ENCODE peak calls at places on chromosomes 7 and 10, in six cellular contexts. Q is right cardiac atrium, Z is uterus, I is right atrium auricular region, S is lower lobe of right lung, W is IMR-90. F is an unnamed sample.
A peak's percentile ranks its signal among the peaks of the same experiment; 100 is the strongest.

GRCh38 chr7:95723583-95724180 is 48.7 kb upstream of the DYNC1I1 start:
- DNase-seq in S (no peak), Z (no peak), Q (peak; percentile 19), I (no peak), W (peak; percentile 13), F (peak; percentile 60)

GRCh38 chr7:119421657-119422056 is 851.3 kb upstream of the KCND2 start:
- DNase-seq in W (no peak), S (no peak), I (no peak), Q (no peak), Z (no peak), F (no peak)

GRCh38 chr7:50092579-50093411 is at the start of gene ZPBP:
- DNase-seq in S (peak; percentile 56), I (no peak), Z (no peak), W (peak; percentile 4), Q (peak; percentile 65), F (no peak)

GRCh38 chr10:3895045-3895609 is 110.1 kb upstream of the KLF6 start:
- DNase-seq in Z (no peak), Q (no peak), I (no peak), W (peak; percentile 63), S (no peak), F (no peak)

GRCh38 chr7:107080099-107080505 is 35.6 kb downstream of the PRKAR2B start:
- DNase-seq in W (no peak), Q (no peak), I (no peak), S (no peak), Z (no peak), F (no peak)

GRCh38 chr7:26369519-26370385 is 78.1 kb downstream of the SNX10 start:
- DNase-seq in Z (no peak), W (peak; percentile 43), Q (no peak), S (no peak), I (no peak), F (peak; percentile 30)

GRCh38 chr7:30796105-30796869 is 25.1 kb downstream of the MINDY4 start:
- DNase-seq in I (no peak), Q (no peak), Z (no peak), W (peak; percentile 85), S (no peak), F (no peak)

GRCh38 chr10:91907914-91908357 is 1.4 kb downstream of the FGFBP3 start:
- DNase-seq in Q (no peak), I (no peak), S (no peak), Z (no peak), W (no peak), F (no peak)

GRCh38 chr10:84214612-84215235 is 10.6 kb downstream of the LRIT2 start:
- DNase-seq in W (no peak), S (no peak), Q (no peak), I (no peak), Z (no peak), F (peak; percentile 41)

GRCh38 chr7:45149606-45150005 is 8.0 kb upstream of the RAMP3 start:
- DNase-seq in Q (no peak), I (no peak), W (no peak), Z (no peak), S (no peak), F (no peak)

GRCh38 chr7:774161-775109 is 47.4 kb upstream of the PRKAR1B start:
- DNase-seq in Z (peak; percentile 46), I (no peak), Q (peak; percentile 84), S (no peak), W (peak; percentile 20), F (peak; percentile 56)

DNA sequence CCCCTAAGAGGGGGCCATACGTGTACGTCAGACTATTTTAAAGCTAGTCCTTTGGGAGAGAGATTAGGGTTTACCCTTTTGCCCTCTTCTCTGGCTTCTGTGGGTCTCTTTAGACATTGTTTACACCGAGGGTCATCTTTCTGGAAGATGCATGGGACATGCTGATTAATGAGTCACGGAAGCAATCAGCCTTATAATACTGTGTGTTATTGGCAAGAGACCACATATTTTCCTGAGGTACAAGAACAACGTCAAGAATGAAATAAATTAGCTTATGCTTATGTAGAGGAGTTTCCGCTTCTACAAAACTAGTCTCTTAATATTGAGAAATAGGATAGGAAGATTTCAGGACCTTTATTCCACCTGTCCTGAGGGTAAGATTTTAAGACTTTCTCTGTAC is 327.7 kb downstream of the BBS9 start:
- DNase-seq in Z (no peak), S (no peak), I (no peak), W (no peak), Q (no peak), F (no peak)
- H3K4me1 ChIP-seq in Z (no peaks in the 10 kb centered on the region), S (no peaks in the 10 kb centered on the region), I (no peaks in the 10 kb centered on the region), W (peaks cover 2% of the 10 kb centered on the region), Q (no peaks in the 10 kb centered on the region), F (no peaks in the 10 kb centered on the region)

DNA sequence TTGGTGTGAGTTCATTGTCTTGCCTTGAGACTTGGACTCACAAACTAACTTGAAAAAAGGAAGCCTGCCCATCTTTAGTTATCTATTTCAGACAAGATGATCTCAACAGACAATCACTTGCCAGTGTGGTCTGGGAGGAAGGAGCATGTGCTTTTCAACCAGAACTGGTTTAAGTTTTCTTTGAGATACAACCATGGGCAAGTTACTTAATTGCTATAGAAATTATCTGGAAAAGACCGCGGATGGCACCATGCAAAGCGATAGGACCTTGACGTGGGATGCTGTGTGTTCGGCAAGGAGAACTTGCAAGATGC is 77.1 kb downstream of the KIAA1549 start:
- DNase-seq in S (no peak), Z (no peak), Q (no peak), W (no peak), I (no peak), F (no peak)
- H3K9me3 ChIP-seq in S (no peaks in the 10 kb centered on the region), Z (no peaks in the 10 kb centered on the region), Q (no peaks in the 10 kb centered on the region), W (no peaks in the 10 kb centered on the region), I (no peaks in the 10 kb centered on the region), F (no peaks in the 10 kb centered on the region)

DNA sequence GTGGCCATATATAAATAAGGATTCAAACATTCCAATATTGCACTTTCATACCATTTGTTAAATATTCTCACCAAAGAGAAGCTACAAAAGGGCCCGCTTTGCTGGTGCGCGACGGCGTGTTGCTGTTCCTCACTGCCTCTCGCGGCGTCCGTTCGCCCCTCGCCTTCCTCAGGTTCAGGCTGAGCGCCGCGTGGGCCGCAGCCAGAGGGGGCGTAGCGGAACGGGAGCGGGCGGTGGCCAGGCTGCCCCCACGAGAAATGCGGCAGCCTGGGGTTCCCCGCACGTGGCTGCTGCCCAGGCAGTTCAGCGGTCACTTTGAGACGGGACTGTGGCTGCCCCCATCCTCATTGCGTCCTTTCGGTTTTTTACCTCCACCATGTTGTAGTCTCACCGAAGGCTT is 67.3 kb upstream of the VWDE start:
- DNase-seq in S (no peak), Z (no peak), Q (peak; percentile 25), I (no peak), W (no peak), F (no peak)
- H3K4me3 ChIP-seq in S (no peak overlapping the region), Z (no peak overlapping the region), Q (no peak overlapping the region), I (no peak overlapping the region), W (no peak overlapping the region), F (no peak overlapping the region)

DNA sequence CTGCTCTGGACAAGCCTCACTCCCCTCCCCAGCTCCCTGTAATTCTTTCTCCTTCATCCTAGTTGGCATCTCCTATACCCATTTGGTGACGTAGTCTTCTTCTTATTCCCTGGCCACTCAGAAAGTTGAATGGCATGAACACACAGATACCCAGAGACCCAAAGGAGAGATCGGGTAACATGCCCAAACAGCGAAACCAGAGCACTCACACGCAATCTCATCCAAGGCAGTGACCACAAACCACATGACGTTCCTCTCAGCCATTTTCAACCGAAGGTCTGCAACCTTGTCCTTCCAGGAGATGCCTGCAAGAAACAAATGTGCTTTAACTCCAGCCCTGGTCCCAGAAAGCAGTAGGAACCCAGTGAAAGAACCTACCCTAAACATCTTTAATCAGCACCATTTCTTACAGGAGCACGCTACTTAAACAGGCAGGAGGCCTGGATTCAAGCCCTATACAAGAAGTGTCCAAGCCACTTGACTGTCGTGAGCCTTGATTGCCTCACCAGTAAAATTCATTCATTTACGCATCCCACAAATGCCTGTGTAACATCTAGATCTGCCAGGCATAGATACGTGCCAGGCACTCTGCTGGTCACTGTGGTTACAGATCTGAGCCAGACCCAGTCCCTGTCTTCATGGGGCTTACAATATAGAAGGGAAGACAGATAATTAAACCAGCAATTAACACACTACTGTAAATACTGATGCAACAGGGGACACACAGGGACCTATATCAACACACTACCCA is 37.1 kb downstream of the XPNPEP1 start:
- DNase-seq in I (peak; percentile 49), Q (no peak), S (no peak), W (no peak), Z (no peak), F (no peak)
- H3K4me1 ChIP-seq in I (peaks cover 27% of the 10 kb centered on the region), Q (peaks cover 18% of the 10 kb centered on the region), S (peaks cover 18% of the 10 kb centered on the region), W (peaks cover 18% of the 10 kb centered on the region), Z (no peaks in the 10 kb centered on the region), F (peaks cover 7% of the 10 kb centered on the region)

F was measured in adrenal gland.